ENCODE peak calls at places on chromosomes 7 and 10, in nine cellular contexts. M is WTC11; K is body of pancreas; N is endothelial cell; X is HCT116; W is MCF 10A; D is AG04449; Y is CD4-positive, alpha-beta T cell; A is A549. P is an unnamed sample.

GRCh38 chr7:26153246-26153822 is 1.3 kb downstream of the NFE2L3 start:
- DNase-seq in A (no peak), N (no peak), X (no peak), Y (no peak), D (no peak), M (no peak), W (no peak), K (no peak), P (no peak)

GRCh38 chr10:75236178-75236825 is 545 bp upstream of the COMTD1 start:
- DNase-seq in A (no peak), N (no peak), D (no peak), Y (no peak), X (no peak), M (no peak), W (no peak), K (no peak), P (no peak)

GRCh38 chr7:48299580-48300169 is 128.4 kb downstream of the ABCA13 start:
- DNase-seq in A (peak; percentile 53), D (no peak), W (peak; percentile 71), K (peak; percentile 41), X (peak; percentile 28), M (peak; percentile 67), N (peak; percentile 72), Y (no peak), P (no peak)

GRCh38 chr7:113263749-113264148 is 145.4 kb upstream of the SMIM30 start:
- DNase-seq in K (no peak), W (no peak), X (no peak), D (no peak), N (no peak), Y (no peak), A (no peak), M (no peak), P (no peak)

GRCh38 chr7:155344270-155344617 is 46.6 kb downstream of the INSIG1 start:
- DNase-seq in K (no peak), M (no peak), X (no peak), W (no peak), D (no peak), N (no peak), Y (no peak), A (no peak), P (no peak)

GRCh38 chr10:71217266-71218045 is 5.1 kb downstream of the UNC5B start:
- DNase-seq in N (no peak), K (no peak), D (no peak), X (no peak), M (peak; percentile 70), A (no peak), W (peak; percentile 36), Y (no peak), P (no peak)

GRCh38 chr10:121975295-121976086 is 474 bp upstream of the NSMCE4A start:
- DNase-seq in N (no peak), A (no peak), X (no peak), M (no peak), Y (no peak), K (no peak), W (no peak), D (no peak), P (no peak)

GRCh38 chr10:77036993-77037734 is 600.4 kb downstream of the KCNMA1 start:
- DNase-seq in D (no peak), M (peak; percentile 42), Y (no peak), A (no peak), N (peak; percentile 24), W (peak; percentile 34), X (peak; percentile 51), K (no peak), P (no peak)

GRCh38 chr7:155281411-155281969 is 16.2 kb upstream of the INSIG1 start:
- DNase-seq in Y (no peak), K (no peak), A (no peak), W (no peak), X (no peak), D (no peak), M (no peak), N (no peak), P (no peak)

GRCh38 chr7:91883676-91884362 is 3.3 kb upstream of the MTERF1 start:
- DNase-seq in Y (no peak), M (no peak), K (no peak), D (no peak), W (no peak), A (no peak), N (no peak), X (no peak), P (no peak)
- TF ChIP-seq CTCF in Y (no peak), M (no peak), K (no peak), D (no peak), W (no peak), A (no peak), N (no peak), X (no peak), P (no peak)

DNA sequence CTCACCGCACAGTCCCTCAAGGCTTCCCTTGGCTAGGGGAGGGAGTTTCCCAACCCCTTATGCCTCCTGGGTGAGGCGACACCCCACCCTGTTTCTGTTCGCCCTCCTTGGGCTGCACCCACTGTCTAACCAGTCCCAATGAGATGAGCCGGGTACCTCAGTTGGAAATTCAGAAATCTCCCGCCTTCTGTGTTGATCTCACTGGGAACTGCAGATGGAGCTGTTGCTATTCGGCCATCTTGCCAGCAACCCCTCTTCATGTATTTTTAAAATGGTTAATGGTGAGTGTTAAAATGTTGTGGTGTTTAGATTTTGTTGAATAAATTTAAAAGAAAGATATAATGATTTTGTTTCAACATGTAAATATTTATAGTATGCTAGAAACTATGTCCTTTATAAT is 22.0 kb downstream of the UMAD1 start:
- DNase-seq in X (no peak), W (peak; percentile 20), D (no peak), K (no peak), M (peak; percentile 31), A (no peak), Y (no peak), N (peak; percentile 33), P (no peak)
- TF ChIP-seq CTCF in X (peak; percentile 39), W (no peak), D (peak; percentile 30), K (no peak), M (peak; percentile 32), A (peak; percentile 32), Y (no peak), N (peak; percentile 24), P (peak; percentile 58)

GRCh38 chr10:31808258-31809218 is 120.1 kb downstream of the ARHGAP12 start:
- DNase-seq in M (no peak), Y (no peak), N (no peak), A (no peak), W (peak; percentile 56), D (peak; percentile 33), K (peak; percentile 47), X (peak; percentile 6), P (no peak)
- TF ChIP-seq CTCF in M (no peak), Y (peak; percentile 73), N (peak; percentile 76), A (peak; percentile 81), W (peak; percentile 46), D (peak; percentile 8), K (peak; percentile 8), X (peak; percentile 1), P (peak; percentile 85)

DNA sequence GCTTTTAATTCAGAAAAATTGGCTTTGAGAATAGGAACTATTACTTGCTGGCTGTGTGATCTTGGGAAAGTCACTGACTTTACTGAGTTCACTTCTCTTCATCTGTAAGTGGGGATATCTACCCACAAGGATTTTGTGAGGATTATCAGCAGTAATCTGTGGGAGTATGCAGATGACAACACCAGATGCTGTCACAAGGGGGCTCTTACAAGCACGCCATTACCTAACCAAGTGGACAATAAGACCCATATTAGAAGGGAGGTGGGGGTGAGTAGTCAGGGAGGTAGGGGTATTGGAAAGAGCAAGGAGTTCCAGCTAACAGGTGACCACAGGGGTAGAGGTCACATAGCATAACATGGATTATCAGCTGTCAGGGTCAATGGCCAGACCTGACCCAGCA is 569.4 kb downstream of the SUGCT start:
- DNase-seq in W (no peak), K (no peak), D (no peak), N (no peak), X (no peak), M (no peak), A (no peak), Y (no peak), P (no peak)
- TF ChIP-seq CTCF in W (no peak), K (no peak), D (no peak), N (no peak), X (peak; percentile 17), M (no peak), A (no peak), Y (no peak), P (no peak)

GRCh38 chr10:106609867-106610266 is 554.6 kb downstream of the SORCS1 start:
- DNase-seq in D (no peak), M (peak; percentile 19), N (no peak), W (peak; percentile 40), X (no peak), A (no peak), Y (no peak), K (no peak), P (no peak)
- TF ChIP-seq CTCF in D (no peak), M (peak; percentile 44), N (peak; percentile 61), W (peak; percentile 27), X (peak; percentile 17), A (no peak), Y (no peak), K (no peak), P (peak; percentile 54)

GRCh38 chr7:53542164-53542563 is 506.7 kb downstream of the POM121L12 start:
- DNase-seq in Y (no peak), K (no peak), N (no peak), A (no peak), X (no peak), W (no peak), D (no peak), M (no peak), P (no peak)
- TF ChIP-seq CTCF in Y (no peak), K (no peak), N (no peak), A (no peak), X (no peak), W (no peak), D (no peak), M (no peak), P (no peak)